ENCODE peak calls at places on chromosomes 13 and 19, in eight cellular contexts. One of them, this sample, is unnamed.
A peak's percentile ranks its signal among the peaks of the same experiment; 100 is the strongest.

GRCh38 chr19:56071151-56071550 is 49.9 kb downstream of the ZNF787 start:
- DNase-seq in GM20000: no peak
- DNase-seq in mammary epithelial cell: no peak
- DNase-seq in endodermal cell: peak; percentile 67
- DNase-seq in fibroblast of mammary gland: no peak
- DNase-seq in H9: peak; percentile 49
- DNase-seq in transverse colon: no peak
- DNase-seq in tibial artery: no peak
- DNase-seq in this sample: no peak

GRCh38 chr19:43651758-43652545 is 12.3 kb upstream of the CADM4 start:
- DNase-seq in GM20000: peak; percentile 70
- DNase-seq in mammary epithelial cell: no peak
- DNase-seq in endodermal cell: peak; percentile 87
- DNase-seq in fibroblast of mammary gland: peak; percentile 66
- DNase-seq in H9: peak; percentile 70
- DNase-seq in transverse colon: peak; percentile 65
- DNase-seq in tibial artery: peak; percentile 51
- DNase-seq in this sample: peak; percentile 64

GRCh38 chr13:76292726-76293125 is 593.5 kb downstream of the KCTD12 start:
- DNase-seq in GM20000: no peak
- DNase-seq in mammary epithelial cell: no peak
- DNase-seq in endodermal cell: no peak
- DNase-seq in fibroblast of mammary gland: peak; percentile 48
- DNase-seq in H9: no peak
- DNase-seq in transverse colon: no peak
- DNase-seq in tibial artery: no peak
- DNase-seq in this sample: no peak

GRCh38 chr13:47499358-47500150 is 501.5 kb downstream of the SUCLA2 start:
- DNase-seq in GM20000: no peak
- DNase-seq in mammary epithelial cell: peak; percentile 81
- DNase-seq in endodermal cell: no peak
- DNase-seq in fibroblast of mammary gland: peak; percentile 97
- DNase-seq in H9: no peak
- DNase-seq in transverse colon: no peak
- DNase-seq in tibial artery: no peak
- DNase-seq in this sample: no peak

GRCh38 chr13:77898097-77898496 is 20.5 kb downstream of the EDNRB start:
- DNase-seq in GM20000: peak; percentile 19
- DNase-seq in mammary epithelial cell: no peak
- DNase-seq in endodermal cell: no peak
- DNase-seq in fibroblast of mammary gland: peak; percentile 90
- DNase-seq in H9: no peak
- DNase-seq in transverse colon: no peak
- DNase-seq in tibial artery: no peak
- DNase-seq in this sample: no peak

GRCh38 chr13:113267642-113268405 is 29.2 kb upstream of the LAMP1 start:
- DNase-seq in GM20000: no peak
- DNase-seq in mammary epithelial cell: no peak
- DNase-seq in endodermal cell: no peak
- DNase-seq in fibroblast of mammary gland: no peak
- DNase-seq in H9: no peak
- DNase-seq in transverse colon: no peak
- DNase-seq in tibial artery: no peak
- DNase-seq in this sample: no peak

GRCh38 chr13:77448689-77449088 is 86.8 kb upstream of the SCEL start:
- DNase-seq in GM20000: no peak
- DNase-seq in mammary epithelial cell: no peak
- DNase-seq in endodermal cell: peak; percentile 61
- DNase-seq in fibroblast of mammary gland: no peak
- DNase-seq in H9: peak; percentile 47
- DNase-seq in transverse colon: peak; percentile 8
- DNase-seq in tibial artery: no peak
- DNase-seq in this sample: no peak

GRCh38 chr19:38838208-38838985 is 6.8 kb upstream of the ECH1 start:
- DNase-seq in GM20000: no peak
- DNase-seq in mammary epithelial cell: peak; percentile 98
- DNase-seq in endodermal cell: no peak
- DNase-seq in fibroblast of mammary gland: no peak
- DNase-seq in H9: no peak
- DNase-seq in transverse colon: no peak
- DNase-seq in tibial artery: no peak
- DNase-seq in this sample: no peak

GRCh38 chr19:3575260-3575741 is 2.6 kb downstream of the HMG20B start:
- DNase-seq in GM20000: no peak
- DNase-seq in mammary epithelial cell: no peak
- DNase-seq in endodermal cell: peak; percentile 91
- DNase-seq in fibroblast of mammary gland: no peak
- DNase-seq in H9: peak; percentile 88
- DNase-seq in transverse colon: no peak
- DNase-seq in tibial artery: no peak
- DNase-seq in this sample: no peak

GRCh38 chr19:58562126-58563033 is 4.0 kb upstream of the UBE2M start:
- DNase-seq in GM20000: peak; percentile 42
- DNase-seq in mammary epithelial cell: peak; percentile 45
- DNase-seq in endodermal cell: peak; percentile 68
- DNase-seq in fibroblast of mammary gland: peak; percentile 41
- DNase-seq in H9: peak; percentile 44
- DNase-seq in transverse colon: no peak
- DNase-seq in tibial artery: no peak
- DNase-seq in this sample: peak; percentile 55

GRCh38 chr19:46731007-46731501 is 14.1 kb upstream of the PRKD2 start:
- DNase-seq in GM20000: no peak
- DNase-seq in mammary epithelial cell: peak; percentile 93
- DNase-seq in endodermal cell: no peak
- DNase-seq in fibroblast of mammary gland: peak; percentile 93
- DNase-seq in H9: no peak
- DNase-seq in transverse colon: no peak
- DNase-seq in tibial artery: peak; percentile 44
- DNase-seq in this sample: no peak

GRCh38 chr19:2702170-2703076 is at the start of gene GNG7:
- DNase-seq in GM20000: peak; percentile 100
- DNase-seq in mammary epithelial cell: peak; percentile 71
- DNase-seq in endodermal cell: peak; percentile 98
- DNase-seq in fibroblast of mammary gland: peak; percentile 70
- DNase-seq in H9: peak; percentile 94
- DNase-seq in transverse colon: peak; percentile 96
- DNase-seq in tibial artery: peak; percentile 88
- DNase-seq in this sample: peak; percentile 100

GRCh38 chr13:96297360-96297759 is 207.5 kb downstream of the HS6ST3 start:
- DNase-seq in GM20000: no peak
- DNase-seq in mammary epithelial cell: no peak
- DNase-seq in endodermal cell: no peak
- DNase-seq in fibroblast of mammary gland: no peak
- DNase-seq in H9: no peak
- DNase-seq in transverse colon: no peak
- DNase-seq in tibial artery: no peak
- DNase-seq in this sample: no peak

GRCh38 chr13:42486711-42487198 is 87.2 kb upstream of the TNFSF11 start:
- DNase-seq in GM20000: no peak
- DNase-seq in mammary epithelial cell: peak; percentile 88
- DNase-seq in endodermal cell: no peak
- DNase-seq in fibroblast of mammary gland: peak; percentile 93
- DNase-seq in H9: no peak
- DNase-seq in transverse colon: no peak
- DNase-seq in tibial artery: no peak
- DNase-seq in this sample: no peak

GRCh38 chr19:28556371-28556770 is 656.6 kb downstream of the UQCRFS1 start:
- DNase-seq in GM20000: no peak
- DNase-seq in mammary epithelial cell: no peak
- DNase-seq in endodermal cell: peak; percentile 13
- DNase-seq in fibroblast of mammary gland: no peak
- DNase-seq in H9: peak; percentile 7
- DNase-seq in transverse colon: no peak
- DNase-seq in tibial artery: no peak
- DNase-seq in this sample: no peak

GRCh38 chr19:5306531-5306930 is 34.1 kb downstream of the PTPRS start:
- DNase-seq in GM20000: no peak
- DNase-seq in mammary epithelial cell: peak; percentile 20
- DNase-seq in endodermal cell: no peak
- DNase-seq in fibroblast of mammary gland: no peak
- DNase-seq in H9: no peak
- DNase-seq in transverse colon: no peak
- DNase-seq in tibial artery: no peak
- DNase-seq in this sample: no peak

GRCh38 chr19:42252365-42253244 is 2.3 kb downstream of the ERF start:
- DNase-seq in GM20000: no peak
- DNase-seq in mammary epithelial cell: peak; percentile 66
- DNase-seq in endodermal cell: no peak
- DNase-seq in fibroblast of mammary gland: peak; percentile 71
- DNase-seq in H9: no peak
- DNase-seq in transverse colon: no peak
- DNase-seq in tibial artery: peak; percentile 70
- DNase-seq in this sample: no peak

GRCh38 chr19:18416778-18417249 is 2.4 kb upstream of the SSBP4 start:
- DNase-seq in GM20000: peak; percentile 86
- DNase-seq in mammary epithelial cell: no peak
- DNase-seq in endodermal cell: peak; percentile 94
- DNase-seq in fibroblast of mammary gland: peak; percentile 83
- DNase-seq in H9: peak; percentile 87
- DNase-seq in transverse colon: peak; percentile 81
- DNase-seq in tibial artery: peak; percentile 93
- DNase-seq in this sample: peak; percentile 85

GRCh38 chr13:45100855-45101254 is 19.5 kb upstream of the GTF2F2 start:
- DNase-seq in GM20000: no peak
- DNase-seq in mammary epithelial cell: no peak
- DNase-seq in endodermal cell: no peak
- DNase-seq in fibroblast of mammary gland: no peak
- DNase-seq in H9: no peak
- DNase-seq in transverse colon: no peak
- DNase-seq in tibial artery: no peak
- DNase-seq in this sample: no peak
- TF ChIP-seq CTCF in GM20000: no peak
- TF ChIP-seq CTCF in mammary epithelial cell: no peak
- TF ChIP-seq CTCF in endodermal cell: no peak
- TF ChIP-seq CTCF in fibroblast of mammary gland: no peak
- TF ChIP-seq CTCF in H9: no peak
- TF ChIP-seq CTCF in transverse colon: no peak
- TF ChIP-seq CTCF in tibial artery: no peak
- TF ChIP-seq CTCF in this sample: no peak

GRCh38 chr13:29564828-29565227 is 30.7 kb downstream of the SLC7A1 start:
- DNase-seq in GM20000: no peak
- DNase-seq in mammary epithelial cell: no peak
- DNase-seq in endodermal cell: no peak
- DNase-seq in fibroblast of mammary gland: no peak
- DNase-seq in H9: no peak
- DNase-seq in transverse colon: no peak
- DNase-seq in tibial artery: no peak
- DNase-seq in this sample: no peak
- TF ChIP-seq CTCF in GM20000: no peak
- TF ChIP-seq CTCF in mammary epithelial cell: no peak
- TF ChIP-seq CTCF in endodermal cell: no peak
- TF ChIP-seq CTCF in fibroblast of mammary gland: peak; percentile 19
- TF ChIP-seq CTCF in H9: no peak
- TF ChIP-seq CTCF in transverse colon: no peak
- TF ChIP-seq CTCF in tibial artery: no peak
- TF ChIP-seq CTCF in this sample: no peak

GRCh38 chr13:36859259-36859658 is 40.2 kb downstream of the RFXAP start:
- DNase-seq in GM20000: no peak
- DNase-seq in mammary epithelial cell: no peak
- DNase-seq in endodermal cell: no peak
- DNase-seq in fibroblast of mammary gland: no peak
- DNase-seq in H9: no peak
- DNase-seq in transverse colon: no peak
- DNase-seq in tibial artery: no peak
- DNase-seq in this sample: no peak

GRCh38 chr13:36857273-36857672 is 38.3 kb downstream of the RFXAP start:
- DNase-seq in GM20000: no peak
- DNase-seq in mammary epithelial cell: no peak
- DNase-seq in endodermal cell: no peak
- DNase-seq in fibroblast of mammary gland: no peak
- DNase-seq in H9: no peak
- DNase-seq in transverse colon: no peak
- DNase-seq in tibial artery: no peak
- DNase-seq in this sample: no peak

GRCh38 chr13:36862002-36862706 is 43.1 kb downstream of the RFXAP start:
- DNase-seq in GM20000: no peak
- DNase-seq in mammary epithelial cell: no peak
- DNase-seq in endodermal cell: no peak
- DNase-seq in fibroblast of mammary gland: no peak
- DNase-seq in H9: no peak
- DNase-seq in transverse colon: no peak
- DNase-seq in tibial artery: no peak
- DNase-seq in this sample: no peak

GRCh38 chr13:36862722-36863121 is 43.7 kb downstream of the RFXAP start:
- DNase-seq in GM20000: no peak
- DNase-seq in mammary epithelial cell: no peak
- DNase-seq in endodermal cell: no peak
- DNase-seq in fibroblast of mammary gland: no peak
- DNase-seq in H9: no peak
- DNase-seq in transverse colon: no peak
- DNase-seq in tibial artery: no peak
- DNase-seq in this sample: no peak

GRCh38 chr13:36858285-36858684 is 39.3 kb downstream of the RFXAP start:
- DNase-seq in GM20000: peak; percentile 33
- DNase-seq in mammary epithelial cell: peak; percentile 25
- DNase-seq in endodermal cell: peak; percentile 68
- DNase-seq in fibroblast of mammary gland: peak; percentile 54
- DNase-seq in H9: no peak
- DNase-seq in transverse colon: no peak
- DNase-seq in tibial artery: no peak
- DNase-seq in this sample: peak; percentile 28
- TF ChIP-seq CTCF in GM20000: peak; percentile 38
- TF ChIP-seq CTCF in mammary epithelial cell: peak; percentile 63
- TF ChIP-seq CTCF in endodermal cell: peak; percentile 79
- TF ChIP-seq CTCF in fibroblast of mammary gland: peak; percentile 50
- TF ChIP-seq CTCF in H9: peak; percentile 70
- TF ChIP-seq CTCF in transverse colon: peak; percentile 55
- TF ChIP-seq CTCF in tibial artery: peak; percentile 44
- TF ChIP-seq CTCF in this sample: peak; percentile 45

DNA sequence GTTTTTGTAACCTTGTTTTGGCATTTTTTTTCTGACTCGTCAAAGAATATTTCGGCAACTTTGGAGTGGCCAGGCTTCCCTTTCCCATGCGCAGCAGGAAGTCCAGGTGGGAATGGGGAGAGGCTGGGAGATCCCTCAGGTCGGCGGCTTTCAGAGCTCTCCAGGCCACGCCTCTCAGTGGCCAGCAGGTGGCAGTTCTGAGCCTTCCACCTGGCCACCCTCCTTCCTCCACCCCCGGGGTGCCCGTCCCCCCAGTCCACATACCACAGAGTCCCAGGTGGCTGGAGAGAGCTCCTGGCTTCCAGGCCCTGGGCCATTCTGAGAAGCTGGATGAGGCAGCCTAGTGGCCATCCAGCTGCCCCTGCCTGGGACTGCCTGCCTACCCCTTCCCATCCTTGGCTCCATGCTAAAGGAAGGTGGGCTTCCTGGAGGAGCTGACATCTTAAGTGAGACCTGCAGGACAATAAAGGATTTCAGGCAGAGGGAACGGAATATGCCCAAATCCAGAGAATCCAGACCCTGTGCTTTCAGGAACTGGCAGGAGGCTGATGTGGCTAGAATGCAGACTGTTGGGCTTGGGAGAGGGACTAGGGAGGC is 46.3 kb downstream of the CCNE1 start:
- DNase-seq in GM20000: peak; percentile 64
- DNase-seq in mammary epithelial cell: no peak
- DNase-seq in endodermal cell: peak; percentile 90
- DNase-seq in fibroblast of mammary gland: no peak
- DNase-seq in H9: peak; percentile 84
- DNase-seq in transverse colon: peak; percentile 34
- DNase-seq in tibial artery: no peak
- DNase-seq in this sample: peak; percentile 58
- TF ChIP-seq CTCF in GM20000: peak; percentile 53
- TF ChIP-seq CTCF in mammary epithelial cell: peak; percentile 83
- TF ChIP-seq CTCF in endodermal cell: peak; percentile 91
- TF ChIP-seq CTCF in fibroblast of mammary gland: peak; percentile 35
- TF ChIP-seq CTCF in H9: peak; percentile 83
- TF ChIP-seq CTCF in transverse colon: peak; percentile 65
- TF ChIP-seq CTCF in tibial artery: no peak
- TF ChIP-seq CTCF in this sample: peak; percentile 84

This sample was measured in GM13977.